ENCODE peak calls at places on chromosomes 16 and 17, in five cellular contexts. S, G, H, W and D are unnamed samples.

GRCh38 chr16:28110479-28110878 is 47.0 kb upstream of the GSG1L start:
- DNase-seq in W (no peak), G (no peak), S (no peak), H (no peak), D (no peak)

GRCh38 chr17:2083613-2084128 is 28.8 kb downstream of the HIC1 start:
- DNase-seq in W (no peak), H (no peak), G (no peak), S (no peak), D (no peak)

GRCh38 chr16:28181557-28181914 is 30.2 kb downstream of the XPO6 start:
- DNase-seq in H (no peak), S (no peak), W (no peak), G (peak; percentile 82), D (no peak)

GRCh38 chr17:64978138-64978537 is 58.9 kb upstream of the LRRC37A3 start:
- DNase-seq in H (no peak), S (no peak), G (no peak), W (no peak), D (no peak)

GRCh38 chr17:49545811-49546545 is 29.7 kb upstream of the NXPH3 start:
- DNase-seq in S (no peak), G (no peak), W (peak; percentile 45), H (no peak), D (no peak)

GRCh38 chr17:45384047-45384799 is 48.4 kb downstream of the ARHGAP27 start:
- DNase-seq in S (no peak), H (no peak), W (no peak), G (no peak), D (no peak)

GRCh38 chr17:77312786-77313599 is 172.2 kb downstream of the SEC14L1 start:
- DNase-seq in W (no peak), G (no peak), H (no peak), S (no peak), D (no peak)

GRCh38 chr16:70774261-70774660 is 26.7 kb downstream of the VAC14 start:
- DNase-seq in G (no peak), H (no peak), S (no peak), W (no peak), D (no peak)

GRCh38 chr17:1095853-1096675 is 83.7 kb downstream of the ABR start:
- DNase-seq in G (no peak), W (no peak), S (no peak), H (no peak), D (no peak)

GRCh38 chr16:19415461-19415860 is 2.2 kb upstream of the TMC5 start:
- DNase-seq in G (no peak), W (no peak), S (no peak), H (no peak), D (no peak)

GRCh38 chr16:23148166-23148512 is 1.1 kb downstream of the USP31 start:
- DNase-seq in S (no peak), H (no peak), W (no peak), G (no peak), D (no peak)

GRCh38 chr17:18186271-18186982 is 2.8 kb downstream of the ALKBH5 start:
- DNase-seq in H (no peak), W (no peak), G (no peak), S (no peak), D (no peak)

GRCh38 chr16:86991679-86992078 is 325.5 kb downstream of the C16orf95 start:
- DNase-seq in W (no peak), S (no peak), H (no peak), G (no peak), D (no peak)

GRCh38 chr17:13306310-13306962 is 288.6 kb upstream of the ELAC2 start:
- DNase-seq in H (no peak), G (peak; percentile 81), W (peak; percentile 58), S (no peak), D (no peak)

GRCh38 chr16:89049484-89050118 is 44.1 kb upstream of the ACSF3 start:
- DNase-seq in S (peak; percentile 63), H (no peak), G (no peak), W (no peak), D (no peak)

GRCh38 chr17:42203354-42203753 is 9.1 kb upstream of the GHDC start:
- DNase-seq in H (no peak), S (no peak), W (no peak), G (no peak), D (no peak)

GRCh38 chr16:85686912-85687591 is 1.7 kb downstream of the GINS2 start:
- DNase-seq in H (no peak), S (no peak), G (no peak), W (no peak), D (no peak)

GRCh38 chr17:81121841-81122733 is 43.2 kb upstream of the PVALEF start:
- DNase-seq in G (no peak), S (no peak), W (peak; percentile 74), H (no peak), D (no peak)

GRCh38 chr17:58370309-58370708 is 18.3 kb upstream of the SUPT4H1 start:
- DNase-seq in G (no peak), H (no peak), S (no peak), W (no peak), D (no peak)

GRCh38 chr17:31437720-31438400 is 46.4 kb downstream of the RAB11FIP4 start:
- DNase-seq in S (no peak), G (no peak), W (peak; percentile 28), H (no peak), D (no peak)

GRCh38 chr16:22092143-22092933 is at the start of gene VWA3A:
- DNase-seq in S (no peak), H (no peak), G (peak; percentile 24), W (peak; percentile 73), D (no peak)